ENCODE peak calls at places on chromosome 17, in six cellular contexts. Q is Peyer's patch, O is A549, U is IMR-90, Y is breast epithelium, F is ovary. L is an unnamed sample. For H3K9me3, the result is how much of the 10 kb centered on the place peaks cover.

GRCh38 chr17:44063704-44064639 is 2.5 kb downstream of the LSM12 start:
- DNase-seq in O (no peak), Y (no peak), Q (no peak), U (no peak), F (no peak), L (no peak)

GRCh38 chr17:37493249-37494027 is 3.7 kb downstream of the DUSP14 start:
- DNase-seq in Q (no peak), O (no peak), F (no peak), U (peak), Y (no peak), L (no peak)

GRCh38 chr17:48002208-48002919 is 31.5 kb downstream of the CDK5RAP3 start:
- DNase-seq in U (peak), O (peak), Y (no peak), F (no peak), Q (no peak), L (no peak)

GRCh38 chr17:49707246-49707607 is 537 bp downstream of the SLC35B1 start:
- DNase-seq in Q (no peak), Y (no peak), O (peak), F (no peak), U (no peak), L (no peak)

GRCh38 chr17:17564896-17565295 is 26.6 kb downstream of the PEMT start:
- DNase-seq in U (no peak), O (no peak), F (no peak), Y (no peak), Q (no peak), L (no peak)

GRCh38 chr17:74042744-74043486 is 160.6 kb upstream of the RPL38 start:
- DNase-seq in Q (no peak), F (no peak), U (peak), Y (peak), O (peak), L (no peak)

GRCh38 chr17:19672009-19672837 is 23.7 kb downstream of the ALDH3A2 start:
- DNase-seq in O (no peak), Q (no peak), U (peak), Y (no peak), F (no peak), L (no peak)

GRCh38 chr17:76447931-76448652 is 4.9 kb downstream of the UBE2O start:
- DNase-seq in O (no peak), Y (no peak), F (no peak), U (peak), Q (no peak), L (no peak)

GRCh38 chr17:29292992-29293889 is 707 bp downstream of the NUFIP2 start:
- DNase-seq in F (peak), Q (peak), O (peak), Y (peak), U (peak), L (peak)

GRCh38 chr17:71585540-71585939 is 535.3 kb upstream of the SOX9 start:
- DNase-seq in Q (no peak), O (no peak), Y (no peak), F (no peak), U (no peak), L (no peak)

GRCh38 chr17:50641339-50641725 is 6.7 kb downstream of the ABCC3 start:
- DNase-seq in F (no peak), Q (no peak), O (no peak), Y (peak), U (no peak), L (peak)

GRCh38 chr17:60554377-60554788 is 28.3 kb upstream of the APPBP2 start:
- DNase-seq in O (no peak), F (no peak), Y (no peak), Q (no peak), U (peak), L (peak)

GRCh38 chr17:50550661-50551432 is 3.9 kb downstream of the SPATA20 start:
- DNase-seq in F (peak), Y (peak), U (peak), Q (no peak), O (peak), L (peak)

GRCh38 chr17:33124871-33125551 is 133.4 kb downstream of the SPACA3 start:
- DNase-seq in Q (no peak), Y (no peak), F (no peak), U (no peak), O (no peak), L (no peak)

GRCh38 chr17:67441052-67441738 is 64.1 kb downstream of the PITPNC1 start:
- DNase-seq in Q (peak), U (peak), O (peak), F (no peak), Y (no peak), L (no peak)

GRCh38 chr17:4584125-4584834 is at the start of gene SMTNL2:
- DNase-seq in O (peak), Y (no peak), F (peak), Q (no peak), U (no peak), L (peak)

GRCh38 chr17:32876414-32877163 is at the start of gene MYO1D:
- DNase-seq in Y (peak), U (no peak), O (peak), F (peak), Q (peak), L (peak)

GRCh38 chr17:70521821-70522256 is 352.5 kb downstream of the KCNJ2 start:
- DNase-seq in Y (no peak), Q (no peak), U (peak), O (no peak), F (peak), L (peak)

DNA sequence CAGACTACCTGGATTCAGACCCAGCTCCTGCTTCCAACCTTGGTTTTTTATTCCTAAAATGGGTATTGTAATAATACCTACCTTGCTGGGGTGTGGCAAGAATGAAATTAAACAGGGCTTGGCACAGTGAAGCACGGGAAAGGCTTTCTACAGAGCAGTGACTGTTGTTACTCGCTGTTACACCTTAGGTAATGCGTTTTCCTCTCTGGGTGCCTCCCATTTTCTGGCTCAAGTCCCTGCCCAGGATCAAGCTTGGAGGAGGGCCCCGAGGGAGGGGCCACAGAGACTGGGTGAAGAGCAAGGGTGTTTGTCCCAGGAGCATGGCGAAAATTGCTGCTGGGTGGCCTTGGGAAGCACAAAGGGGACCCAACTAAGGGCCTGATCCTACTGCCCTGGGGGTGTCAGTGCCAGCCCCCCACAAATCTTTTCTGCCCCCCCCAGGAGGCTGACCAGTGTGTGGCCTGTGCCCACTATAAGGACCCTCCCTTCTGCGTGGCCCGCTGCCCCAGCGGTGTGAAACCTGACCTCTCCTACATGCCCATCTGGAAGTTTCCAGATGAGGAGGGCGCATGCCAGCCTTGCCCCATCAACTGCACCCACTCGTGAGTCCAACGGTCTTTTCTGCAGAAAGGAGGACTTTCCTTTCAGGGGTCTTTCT is 13.3 kb downstream of the MIEN1 start:
- DNase-seq in Q (no peak), F (no peak), U (no peak), Y (peak), O (no peak), L (no peak)
- TF ChIP-seq POLR2A in Q (peak), F (no peak), U (no peak), Y (no peak), O (no peak), L (no peak)

DNA sequence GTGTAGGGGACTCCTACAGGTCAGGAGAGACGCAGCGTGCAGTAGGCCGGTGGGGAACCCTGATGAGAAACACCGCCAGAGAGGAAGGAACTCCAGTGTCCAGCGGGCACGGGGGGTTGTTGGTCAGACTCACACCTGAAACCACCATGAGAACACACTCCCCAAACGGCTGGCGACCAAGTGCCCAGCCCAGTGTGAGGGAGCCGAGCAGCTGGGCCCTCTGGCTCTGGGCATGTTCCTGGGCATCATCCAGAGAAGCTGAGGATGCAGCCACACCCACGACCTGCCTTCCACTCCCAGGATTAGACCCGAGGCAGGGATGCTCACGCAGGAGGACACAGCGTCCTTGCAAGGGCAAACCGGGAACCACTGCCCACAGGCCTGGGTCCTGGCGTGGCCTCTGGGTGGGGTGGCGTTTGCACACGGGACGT is 108.3 kb upstream of the ZNF750 start:
- DNase-seq in Y (no peak), Q (no peak), F (peak), O (no peak), U (no peak), L (no peak)
- H3K9me3 ChIP-seq in Y (under half), Q (under half), F (under half), O (half or more), U (half or more), L (under half)

DNA sequence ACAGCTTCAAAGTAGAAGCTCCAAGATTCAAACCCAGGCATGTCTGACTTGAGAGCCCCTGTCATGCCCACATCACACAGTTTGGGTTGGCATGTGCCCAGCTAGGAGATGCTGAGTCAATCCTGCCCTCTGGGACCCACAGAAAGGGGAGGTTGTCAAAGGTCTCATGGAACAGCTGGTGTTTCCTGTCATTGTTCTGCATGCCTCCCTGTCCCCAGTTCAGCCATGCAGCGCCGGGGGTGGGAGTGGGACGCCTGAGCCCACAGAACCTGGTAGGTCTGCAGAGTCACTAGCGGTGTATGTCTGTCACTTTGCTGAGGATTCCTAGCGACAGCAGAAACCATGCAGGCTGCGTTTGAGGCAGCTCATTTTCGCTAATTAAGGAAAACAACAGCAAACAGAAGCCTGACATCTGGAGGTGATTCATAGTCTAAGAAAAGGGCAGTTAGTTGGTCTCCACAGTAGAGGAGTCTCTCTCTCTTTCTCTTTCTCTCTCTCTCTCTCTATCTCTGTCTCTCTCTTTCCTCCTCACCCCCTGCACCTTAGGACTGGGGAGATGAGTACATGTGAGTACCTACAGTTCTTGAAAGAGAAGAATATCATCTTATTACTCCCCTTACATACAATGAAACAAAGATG is 19.7 kb upstream of the CCL1 start:
- DNase-seq in U (no peak), Y (no peak), Q (no peak), O (no peak), F (no peak), L (no peak)
- TF ChIP-seq CTCF in U (no peak), Y (no peak), Q (no peak), O (no peak), F (no peak), L (no peak)

GRCh38 chr17:79009397-79010303 is at the start of gene CANT1:
- DNase-seq in O (peak), Q (peak), Y (peak), F (peak), U (peak), L (peak)
- TF ChIP-seq POLR2A in O (peak), Q (peak), Y (peak), F (peak), U (peak), L (no peak)

GRCh38 chr17:45428050-45428953 is 4.4 kb downstream of the ARHGAP27 start:
- DNase-seq in Q (peak), F (peak), U (peak), Y (peak), O (peak), L (peak)
- H3K9me3 ChIP-seq in Q (under half), F (under half), U (under half), Y (under half), O (under half), L (under half)

DNA sequence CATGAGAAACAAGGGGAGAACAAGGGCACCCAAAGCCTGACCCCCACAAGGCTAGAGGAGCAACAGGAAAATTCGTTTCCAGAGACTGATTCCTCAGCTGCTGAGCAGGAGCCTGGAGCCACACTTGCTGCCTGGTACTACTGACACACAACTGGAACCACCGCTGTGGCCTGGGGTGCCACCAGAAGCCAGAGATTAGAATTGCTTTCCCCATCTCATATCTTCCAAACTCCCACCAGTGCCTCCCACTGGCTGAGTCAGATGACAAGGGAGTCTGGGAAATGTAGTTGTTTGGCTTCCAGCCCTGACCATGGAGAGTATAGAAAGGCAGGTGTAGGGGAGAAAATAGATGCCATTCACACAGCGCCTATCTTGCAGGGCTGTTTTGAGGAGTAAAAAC is 4.1 kb upstream of the TMEM11 start:
- DNase-seq in Y (no peak), O (no peak), U (no peak), F (no peak), Q (no peak), L (no peak)
- TF ChIP-seq CTCF in Y (no peak), O (no peak), U (no peak), F (no peak), Q (no peak), L (no peak)

DNA sequence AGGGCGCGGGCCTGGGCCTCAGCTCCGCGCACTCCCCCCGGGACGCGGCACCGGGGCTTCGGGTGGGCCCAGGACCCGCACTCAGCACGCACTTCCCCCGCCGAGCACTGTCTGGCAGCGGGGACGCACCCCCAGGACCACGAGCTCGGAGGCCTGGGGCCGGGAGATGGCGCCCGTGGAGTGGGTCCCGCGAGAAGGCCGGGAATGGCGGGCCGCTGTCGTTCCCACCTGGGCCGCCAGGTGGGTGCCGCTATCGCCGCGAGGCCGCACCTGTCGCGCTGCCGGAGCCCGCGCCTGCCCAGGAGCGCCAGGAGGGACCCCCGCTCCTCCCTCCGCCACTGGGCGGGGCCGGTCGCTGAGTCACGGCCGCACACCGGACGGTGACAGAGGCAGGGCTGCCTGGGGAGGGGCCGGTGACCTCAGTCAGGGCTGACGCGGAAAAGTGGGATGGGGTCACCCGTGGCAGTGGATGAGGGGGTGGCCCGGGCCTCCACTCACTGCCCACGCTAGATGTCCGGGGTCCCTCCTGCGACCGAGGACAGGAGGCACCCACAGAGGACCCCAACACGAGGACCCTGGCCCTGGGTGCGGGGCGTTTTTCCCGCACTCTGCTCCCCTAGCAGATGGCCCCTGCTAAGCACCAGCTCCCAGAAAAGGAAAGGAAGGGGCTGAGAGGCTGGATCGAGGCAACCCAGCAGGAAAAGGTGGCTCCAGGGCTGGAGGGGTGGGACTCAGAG is 6.9 kb upstream of the ACTG1 start:
- DNase-seq in F (no peak), U (no peak), Y (no peak), Q (peak), O (peak), L (no peak)
- TF ChIP-seq POLR2A in F (no peak), U (no peak), Y (no peak), Q (peak), O (peak), L (no peak)